ENCODE peak calls at places on chromosome 1, in ten cellular contexts. One of them, this sample, is unnamed.

GRCh38 chr1:234980224-234980656 is 148.4 kb downstream of the TOMM20 start:
- DNase-seq in mesothelial cell of epicardium: no peak
- DNase-seq in tibial artery: no peak
- DNase-seq in IMR-90: no peak
- DNase-seq in T-cell: no peak
- DNase-seq in GM12878: no peak
- DNase-seq in stromal cell of bone marrow: no peak
- DNase-seq in adrenal gland: no peak
- DNase-seq in T-helper 9 cell: no peak
- DNase-seq in brain microvascular endothelial cell: no peak
- DNase-seq in this sample: no peak

GRCh38 chr1:152348447-152348846 is 11.4 kb downstream of the FLG2 start:
- DNase-seq in IMR-90: no peak
- DNase-seq in T-cell: no peak
- DNase-seq in stromal cell of bone marrow: no peak
- DNase-seq in T-helper 9 cell: no peak
- DNase-seq in tibial artery: no peak
- DNase-seq in brain microvascular endothelial cell: no peak
- DNase-seq in adrenal gland: no peak
- DNase-seq in GM12878: no peak
- DNase-seq in mesothelial cell of epicardium: no peak
- DNase-seq in this sample: no peak

GRCh38 chr1:63663873-63664272 is 70.7 kb downstream of the PGM1 start:
- DNase-seq in stromal cell of bone marrow: no peak
- DNase-seq in tibial artery: no peak
- DNase-seq in adrenal gland: no peak
- DNase-seq in mesothelial cell of epicardium: no peak
- DNase-seq in T-helper 9 cell: no peak
- DNase-seq in IMR-90: peak; percentile 24
- DNase-seq in brain microvascular endothelial cell: peak; percentile 56
- DNase-seq in GM12878: no peak
- DNase-seq in T-cell: no peak
- DNase-seq in this sample: no peak

GRCh38 chr1:230119340-230119739 is 52.3 kb downstream of the GALNT2 start:
- DNase-seq in brain microvascular endothelial cell: no peak
- DNase-seq in adrenal gland: no peak
- DNase-seq in T-helper 9 cell: no peak
- DNase-seq in GM12878: no peak
- DNase-seq in T-cell: no peak
- DNase-seq in tibial artery: no peak
- DNase-seq in IMR-90: no peak
- DNase-seq in mesothelial cell of epicardium: no peak
- DNase-seq in stromal cell of bone marrow: no peak
- DNase-seq in this sample: no peak

GRCh38 chr1:11640944-11641343 is 13.3 kb downstream of the FBXO2 start:
- DNase-seq in IMR-90: no peak
- DNase-seq in adrenal gland: no peak
- DNase-seq in brain microvascular endothelial cell: no peak
- DNase-seq in mesothelial cell of epicardium: no peak
- DNase-seq in T-helper 9 cell: no peak
- DNase-seq in T-cell: no peak
- DNase-seq in GM12878: no peak
- DNase-seq in tibial artery: no peak
- DNase-seq in stromal cell of bone marrow: no peak
- DNase-seq in this sample: no peak

GRCh38 chr1:245067257-245067656 is 87.5 kb upstream of the KIF26B start:
- DNase-seq in tibial artery: no peak
- DNase-seq in T-helper 9 cell: no peak
- DNase-seq in GM12878: no peak
- DNase-seq in IMR-90: peak; percentile 55
- DNase-seq in adrenal gland: no peak
- DNase-seq in stromal cell of bone marrow: peak; percentile 13
- DNase-seq in T-cell: no peak
- DNase-seq in mesothelial cell of epicardium: no peak
- DNase-seq in brain microvascular endothelial cell: no peak
- DNase-seq in this sample: no peak

GRCh38 chr1:156928043-156928602 is 7.7 kb downstream of the LRRC71 start:
- DNase-seq in stromal cell of bone marrow: no peak
- DNase-seq in mesothelial cell of epicardium: no peak
- DNase-seq in tibial artery: no peak
- DNase-seq in T-helper 9 cell: no peak
- DNase-seq in GM12878: no peak
- DNase-seq in IMR-90: no peak
- DNase-seq in adrenal gland: no peak
- DNase-seq in T-cell: no peak
- DNase-seq in brain microvascular endothelial cell: no peak
- DNase-seq in this sample: no peak

GRCh38 chr1:184299076-184299790 is 87.6 kb upstream of the C1orf21 start:
- DNase-seq in mesothelial cell of epicardium: no peak
- DNase-seq in brain microvascular endothelial cell: peak; percentile 87
- DNase-seq in GM12878: no peak
- DNase-seq in tibial artery: no peak
- DNase-seq in IMR-90: peak; percentile 95
- DNase-seq in T-cell: no peak
- DNase-seq in stromal cell of bone marrow: peak; percentile 74
- DNase-seq in T-helper 9 cell: no peak
- DNase-seq in adrenal gland: no peak
- DNase-seq in this sample: no peak

GRCh38 chr1:196409586-196409985 is 198.7 kb downstream of the KCNT2 start:
- DNase-seq in tibial artery: no peak
- DNase-seq in mesothelial cell of epicardium: no peak
- DNase-seq in brain microvascular endothelial cell: peak; percentile 27
- DNase-seq in IMR-90: peak; percentile 41
- DNase-seq in T-helper 9 cell: no peak
- DNase-seq in stromal cell of bone marrow: no peak
- DNase-seq in T-cell: no peak
- DNase-seq in GM12878: no peak
- DNase-seq in adrenal gland: no peak
- DNase-seq in this sample: no peak

GRCh38 chr1:93502561-93502960 is 54.6 kb downstream of the FNBP1L start:
- DNase-seq in IMR-90: no peak
- DNase-seq in stromal cell of bone marrow: no peak
- DNase-seq in T-cell: no peak
- DNase-seq in brain microvascular endothelial cell: no peak
- DNase-seq in adrenal gland: no peak
- DNase-seq in tibial artery: no peak
- DNase-seq in GM12878: no peak
- DNase-seq in mesothelial cell of epicardium: no peak
- DNase-seq in T-helper 9 cell: no peak
- DNase-seq in this sample: no peak

GRCh38 chr1:190320952-190321351 is 156.7 kb downstream of the BRINP3 start:
- DNase-seq in T-helper 9 cell: no peak
- DNase-seq in IMR-90: peak; percentile 63
- DNase-seq in adrenal gland: no peak
- DNase-seq in mesothelial cell of epicardium: no peak
- DNase-seq in GM12878: no peak
- DNase-seq in T-cell: no peak
- DNase-seq in stromal cell of bone marrow: no peak
- DNase-seq in brain microvascular endothelial cell: peak; percentile 1
- DNase-seq in tibial artery: no peak
- DNase-seq in this sample: no peak

GRCh38 chr1:152078831-152079549 is 9.9 kb downstream of the TCHHL1 start:
- DNase-seq in mesothelial cell of epicardium: no peak
- DNase-seq in brain microvascular endothelial cell: no peak
- DNase-seq in IMR-90: no peak
- DNase-seq in T-helper 9 cell: no peak
- DNase-seq in stromal cell of bone marrow: no peak
- DNase-seq in T-cell: no peak
- DNase-seq in tibial artery: no peak
- DNase-seq in adrenal gland: no peak
- DNase-seq in GM12878: no peak
- DNase-seq in this sample: no peak

GRCh38 chr1:190207733-190208132 is 269.9 kb downstream of the BRINP3 start:
- DNase-seq in stromal cell of bone marrow: no peak
- DNase-seq in GM12878: no peak
- DNase-seq in T-helper 9 cell: no peak
- DNase-seq in adrenal gland: no peak
- DNase-seq in T-cell: no peak
- DNase-seq in brain microvascular endothelial cell: no peak
- DNase-seq in tibial artery: no peak
- DNase-seq in mesothelial cell of epicardium: no peak
- DNase-seq in IMR-90: no peak
- DNase-seq in this sample: no peak

GRCh38 chr1:10688409-10688786 is 108.0 kb downstream of the CASZ1 start:
- DNase-seq in GM12878: no peak
- DNase-seq in IMR-90: no peak
- DNase-seq in tibial artery: no peak
- DNase-seq in mesothelial cell of epicardium: no peak
- DNase-seq in brain microvascular endothelial cell: no peak
- DNase-seq in adrenal gland: no peak
- DNase-seq in T-cell: no peak
- DNase-seq in T-helper 9 cell: no peak
- DNase-seq in stromal cell of bone marrow: no peak
- DNase-seq in this sample: no peak

GRCh38 chr1:47507921-47508894 is 70.4 kb downstream of the FOXD2 start:
- DNase-seq in tibial artery: peak; percentile 26
- DNase-seq in T-cell: no peak
- DNase-seq in brain microvascular endothelial cell: no peak
- DNase-seq in stromal cell of bone marrow: no peak
- DNase-seq in adrenal gland: peak; percentile 31
- DNase-seq in GM12878: no peak
- DNase-seq in T-helper 9 cell: no peak
- DNase-seq in IMR-90: no peak
- DNase-seq in mesothelial cell of epicardium: peak; percentile 61
- DNase-seq in this sample: peak; percentile 54

GRCh38 chr1:35536551-35537162 is 20.5 kb downstream of the KIAA0319L start:
- DNase-seq in T-cell: no peak
- DNase-seq in T-helper 9 cell: no peak
- DNase-seq in stromal cell of bone marrow: no peak
- DNase-seq in mesothelial cell of epicardium: no peak
- DNase-seq in GM12878: no peak
- DNase-seq in adrenal gland: no peak
- DNase-seq in tibial artery: no peak
- DNase-seq in IMR-90: no peak
- DNase-seq in brain microvascular endothelial cell: no peak
- DNase-seq in this sample: no peak

GRCh38 chr1:248817065-248817464 is 8.7 kb downstream of the SH3BP5L start:
- DNase-seq in T-cell: no peak
- DNase-seq in tibial artery: no peak
- DNase-seq in T-helper 9 cell: no peak
- DNase-seq in brain microvascular endothelial cell: no peak
- DNase-seq in adrenal gland: no peak
- DNase-seq in mesothelial cell of epicardium: no peak
- DNase-seq in IMR-90: no peak
- DNase-seq in GM12878: no peak
- DNase-seq in stromal cell of bone marrow: no peak
- DNase-seq in this sample: no peak

GRCh38 chr1:188065917-188066316 is 1237.2 kb downstream of the PLA2G4A start:
- DNase-seq in GM12878: no peak
- DNase-seq in adrenal gland: no peak
- DNase-seq in tibial artery: no peak
- DNase-seq in T-helper 9 cell: no peak
- DNase-seq in brain microvascular endothelial cell: no peak
- DNase-seq in IMR-90: peak; percentile 74
- DNase-seq in mesothelial cell of epicardium: no peak
- DNase-seq in T-cell: no peak
- DNase-seq in stromal cell of bone marrow: no peak
- DNase-seq in this sample: no peak

GRCh38 chr1:209860293-209860881 is 32.6 kb downstream of the UTP25 start:
- DNase-seq in GM12878: no peak
- DNase-seq in IMR-90: peak; percentile 86
- DNase-seq in brain microvascular endothelial cell: peak; percentile 80
- DNase-seq in stromal cell of bone marrow: peak; percentile 67
- DNase-seq in T-cell: peak; percentile 52
- DNase-seq in mesothelial cell of epicardium: peak; percentile 79
- DNase-seq in T-helper 9 cell: peak; percentile 55
- DNase-seq in tibial artery: peak; percentile 70
- DNase-seq in adrenal gland: peak; percentile 92
- DNase-seq in this sample: peak; percentile 84

GRCh38 chr1:154478639-154479038 is 23.4 kb upstream of the TDRD10 start:
- DNase-seq in adrenal gland: no peak
- DNase-seq in tibial artery: no peak
- DNase-seq in T-cell: no peak
- DNase-seq in GM12878: no peak
- DNase-seq in brain microvascular endothelial cell: no peak
- DNase-seq in stromal cell of bone marrow: no peak
- DNase-seq in IMR-90: peak; percentile 34
- DNase-seq in mesothelial cell of epicardium: no peak
- DNase-seq in T-helper 9 cell: no peak
- DNase-seq in this sample: peak; percentile 44

This sample was measured in activated CD4-positive, alpha-beta T cell treated with anti-CD3 and anti-CD28 coated beads for 48 hours.